ENCODE peak calls at places on chromosomes 4 and X, in six cellular contexts. One of them, this sample, is unnamed.

GRCh38 chr4:186644737-186645261 is 78.9 kb downstream of the FAT1 start:
- DNase-seq in HFF-Myc: no peak
- DNase-seq in epithelial cell of proximal tubule: no peak
- DNase-seq in lower leg skin: no peak
- DNase-seq in upper lobe of right lung: no peak
- DNase-seq in iPS-NIHi11: no peak
- DNase-seq in this sample: no peak

GRCh38 chr4:141957416-141957815 is 321.0 kb downstream of the IL15 start:
- DNase-seq in lower leg skin: no peak
- DNase-seq in upper lobe of right lung: no peak
- DNase-seq in epithelial cell of proximal tubule: no peak
- DNase-seq in iPS-NIHi11: no peak
- DNase-seq in HFF-Myc: no peak
- DNase-seq in this sample: no peak

GRCh38 chr4:55169352-55169959 is 44.1 kb upstream of the KDR start:
- DNase-seq in upper lobe of right lung: no peak
- DNase-seq in lower leg skin: no peak
- DNase-seq in epithelial cell of proximal tubule: no peak
- DNase-seq in iPS-NIHi11: no peak
- DNase-seq in HFF-Myc: no peak
- DNase-seq in this sample: no peak

GRCh38 chr4:105966046-105966445 is 70.8 kb downstream of the NPNT start:
- DNase-seq in iPS-NIHi11: no peak
- DNase-seq in epithelial cell of proximal tubule: no peak
- DNase-seq in lower leg skin: no peak
- DNase-seq in HFF-Myc: peak
- DNase-seq in upper lobe of right lung: no peak
- DNase-seq in this sample: no peak

GRCh38 chrX:100649550-100650356 is 5.8 kb downstream of the SRPX2 start:
- DNase-seq in lower leg skin: peak
- DNase-seq in HFF-Myc: peak
- DNase-seq in upper lobe of right lung: peak
- DNase-seq in iPS-NIHi11: peak
- DNase-seq in epithelial cell of proximal tubule: no peak
- DNase-seq in this sample: no peak

GRCh38 chrX:124619710-124620109 is 273.3 kb downstream of the SH2D1A start:
- DNase-seq in upper lobe of right lung: no peak
- DNase-seq in HFF-Myc: no peak
- DNase-seq in lower leg skin: no peak
- DNase-seq in iPS-NIHi11: no peak
- DNase-seq in epithelial cell of proximal tubule: no peak
- DNase-seq in this sample: no peak

GRCh38 chrX:78213331-78213730 is 73.9 kb upstream of the TAF9B start:
- DNase-seq in epithelial cell of proximal tubule: no peak
- DNase-seq in upper lobe of right lung: no peak
- DNase-seq in lower leg skin: no peak
- DNase-seq in HFF-Myc: no peak
- DNase-seq in iPS-NIHi11: no peak
- DNase-seq in this sample: no peak

GRCh38 chr4:2833671-2834000 is 10.0 kb upstream of the ADD1 start:
- DNase-seq in epithelial cell of proximal tubule: no peak
- DNase-seq in upper lobe of right lung: no peak
- DNase-seq in iPS-NIHi11: no peak
- DNase-seq in lower leg skin: peak
- DNase-seq in HFF-Myc: no peak
- DNase-seq in this sample: no peak

GRCh38 chr4:103032575-103032974 is 13.1 kb upstream of the SLC9B1 start:
- DNase-seq in HFF-Myc: no peak
- DNase-seq in epithelial cell of proximal tubule: no peak
- DNase-seq in lower leg skin: no peak
- DNase-seq in upper lobe of right lung: no peak
- DNase-seq in iPS-NIHi11: peak
- DNase-seq in this sample: no peak

GRCh38 chr4:89469930-89470375 is 162.4 kb upstream of the GPRIN3 start:
- DNase-seq in lower leg skin: no peak
- DNase-seq in iPS-NIHi11: no peak
- DNase-seq in HFF-Myc: peak
- DNase-seq in epithelial cell of proximal tubule: peak
- DNase-seq in upper lobe of right lung: no peak
- DNase-seq in this sample: no peak

GRCh38 chr4:67875011-67875410 is 8.8 kb downstream of the TMPRSS11D start:
- DNase-seq in epithelial cell of proximal tubule: no peak
- DNase-seq in iPS-NIHi11: no peak
- DNase-seq in HFF-Myc: no peak
- DNase-seq in lower leg skin: no peak
- DNase-seq in upper lobe of right lung: no peak
- DNase-seq in this sample: no peak

GRCh38 chrX:1592128-1592862 is 891 bp downstream of the AKAP17A start:
- DNase-seq in epithelial cell of proximal tubule: no peak
- DNase-seq in lower leg skin: peak
- DNase-seq in upper lobe of right lung: peak
- DNase-seq in iPS-NIHi11: peak
- DNase-seq in HFF-Myc: no peak
- DNase-seq in this sample: no peak

GRCh38 chr4:5747746-5748365 is 36.9 kb downstream of the EVC start:
- DNase-seq in lower leg skin: no peak
- DNase-seq in iPS-NIHi11: no peak
- DNase-seq in HFF-Myc: peak
- DNase-seq in upper lobe of right lung: peak
- DNase-seq in epithelial cell of proximal tubule: peak
- DNase-seq in this sample: peak

GRCh38 chr4:118776166-118776954 is 59.6 kb downstream of the SEC24D start:
- DNase-seq in lower leg skin: no peak
- DNase-seq in epithelial cell of proximal tubule: no peak
- DNase-seq in iPS-NIHi11: no peak
- DNase-seq in upper lobe of right lung: no peak
- DNase-seq in HFF-Myc: no peak
- DNase-seq in this sample: no peak

GRCh38 chr4:113604955-113605354 is 156.6 kb downstream of the CAMK2D start:
- DNase-seq in lower leg skin: no peak
- DNase-seq in epithelial cell of proximal tubule: no peak
- DNase-seq in HFF-Myc: no peak
- DNase-seq in iPS-NIHi11: no peak
- DNase-seq in upper lobe of right lung: no peak
- DNase-seq in this sample: no peak

GRCh38 chr4:89000844-89001360 is 56.1 kb downstream of the FAM13A start:
- DNase-seq in lower leg skin: no peak
- DNase-seq in iPS-NIHi11: no peak
- DNase-seq in HFF-Myc: peak
- DNase-seq in epithelial cell of proximal tubule: peak
- DNase-seq in upper lobe of right lung: no peak
- DNase-seq in this sample: no peak

GRCh38 chrX:57929373-57929772 is 19.1 kb upstream of the ZXDA start:
- DNase-seq in HFF-Myc: no peak
- DNase-seq in iPS-NIHi11: no peak
- DNase-seq in lower leg skin: no peak
- DNase-seq in upper lobe of right lung: no peak
- DNase-seq in epithelial cell of proximal tubule: no peak
- DNase-seq in this sample: no peak

GRCh38 chrX:114599903-114600302 is 16.0 kb downstream of the HTR2C start:
- DNase-seq in HFF-Myc: no peak
- DNase-seq in lower leg skin: no peak
- DNase-seq in upper lobe of right lung: no peak
- DNase-seq in iPS-NIHi11: no peak
- DNase-seq in epithelial cell of proximal tubule: no peak
- DNase-seq in this sample: no peak

GRCh38 chr4:96472103-96472867 is 632.4 kb downstream of the PDHA2 start:
- DNase-seq in epithelial cell of proximal tubule: no peak
- DNase-seq in iPS-NIHi11: no peak
- DNase-seq in HFF-Myc: no peak
- DNase-seq in upper lobe of right lung: no peak
- DNase-seq in lower leg skin: no peak
- DNase-seq in this sample: no peak

GRCh38 chrX:154485150-154486051 is 1.0 kb downstream of the UBL4A start:
- DNase-seq in upper lobe of right lung: no peak
- DNase-seq in HFF-Myc: no peak
- DNase-seq in epithelial cell of proximal tubule: no peak
- DNase-seq in lower leg skin: no peak
- DNase-seq in iPS-NIHi11: no peak
- DNase-seq in this sample: no peak

GRCh38 chr4:3201718-3202702 is 46.9 kb upstream of the MSANTD1 start:
- DNase-seq in lower leg skin: peak
- DNase-seq in epithelial cell of proximal tubule: no peak
- DNase-seq in iPS-NIHi11: no peak
- DNase-seq in upper lobe of right lung: no peak
- DNase-seq in HFF-Myc: no peak
- DNase-seq in this sample: no peak

GRCh38 chr4:168560184-168560834 is 63.5 kb downstream of the PALLD start:
- DNase-seq in lower leg skin: no peak
- DNase-seq in HFF-Myc: peak
- DNase-seq in upper lobe of right lung: no peak
- DNase-seq in epithelial cell of proximal tubule: no peak
- DNase-seq in iPS-NIHi11: no peak
- DNase-seq in this sample: no peak

GRCh38 chr4:8269535-8270417 is at the start of gene HTRA3:
- DNase-seq in iPS-NIHi11: peak
- DNase-seq in upper lobe of right lung: no peak
- DNase-seq in HFF-Myc: no peak
- DNase-seq in epithelial cell of proximal tubule: no peak
- DNase-seq in lower leg skin: no peak
- DNase-seq in this sample: no peak

This sample was measured in Panc1.